ENCODE peak calls at places on chromosome X, in seven cellular contexts. Y, N, M, G, S, T and L are unnamed samples.

GRCh38 chrX:14963447-14964236 is 90.4 kb downstream of the MOSPD2 start:
- DNase-seq in S (peak), G (peak), N (no peak), Y (no peak), M (no peak), T (peak), L (no peak)

GRCh38 chrX:151922692-151923091 is 10.0 kb downstream of the MAGEA4 start:
- DNase-seq in N (no peak), Y (no peak), M (no peak), S (no peak), T (no peak), G (no peak), L (no peak)

GRCh38 chrX:16882702-16883486 is 12.7 kb upstream of the RBBP7 start:
- DNase-seq in N (peak), G (peak), Y (peak), S (peak), T (peak), M (peak), L (peak)

GRCh38 chrX:139982856-139983255 is 17.5 kb upstream of the CXorf66 start:
- DNase-seq in T (no peak), S (no peak), N (no peak), G (no peak), Y (no peak), M (no peak), L (no peak)

GRCh38 chrX:68571292-68572256 is 72.7 kb downstream of the YIPF6 start:
- DNase-seq in Y (no peak), M (no peak), G (peak), N (no peak), T (peak), S (peak), L (no peak)

GRCh38 chrX:151176351-151176750 is at the start of gene GPR50:
- DNase-seq in G (no peak), S (no peak), M (no peak), Y (no peak), T (no peak), N (peak), L (no peak)

GRCh38 chrX:96770315-96770714 is 85.7 kb downstream of the DIAPH2 start:
- DNase-seq in N (no peak), T (no peak), Y (no peak), S (peak), G (peak), M (no peak), L (no peak)

GRCh38 chrX:38634665-38635064 is 73.3 kb downstream of the TSPAN7 start:
- DNase-seq in N (no peak), S (no peak), Y (no peak), G (no peak), T (no peak), M (no peak), L (no peak)

GRCh38 chrX:36160056-36160455 is 240.5 kb downstream of the CFAP47 start:
- DNase-seq in N (no peak), M (no peak), Y (no peak), T (no peak), G (no peak), S (no peak), L (no peak)

GRCh38 chrX:6985537-6985936 is 162.0 kb upstream of the STS start:
- DNase-seq in Y (no peak), N (no peak), T (no peak), S (no peak), M (no peak), G (no peak), L (no peak)

GRCh38 chrX:123917069-123917468 is 44.4 kb upstream of the STAG2 start:
- DNase-seq in G (no peak), S (no peak), M (no peak), Y (no peak), N (no peak), T (no peak), L (no peak)

GRCh38 chrX:118633530-118633929 is 93.9 kb upstream of the IL13RA1 start:
- DNase-seq in G (no peak), M (no peak), S (no peak), T (no peak), N (no peak), Y (no peak), L (no peak)

GRCh38 chrX:35890699-35891098 is 28.8 kb upstream of the CFAP47 start:
- DNase-seq in Y (peak), S (peak), N (peak), T (no peak), M (no peak), G (peak), L (no peak)

GRCh38 chrX:2395261-2395850 is 105.4 kb downstream of the DHRSX start:
- DNase-seq in S (no peak), G (no peak), N (peak), T (no peak), M (no peak), Y (no peak), L (no peak)

GRCh38 chrX:2397229-2397628 is 103.5 kb downstream of the DHRSX start:
- DNase-seq in G (no peak), M (no peak), T (no peak), S (no peak), N (no peak), Y (no peak), L (no peak)

GRCh38 chrX:2398341-2398656 is 102.5 kb downstream of the DHRSX start:
- DNase-seq in M (no peak), N (no peak), Y (no peak), G (no peak), T (no peak), S (no peak), L (no peak)

GRCh38 chrX:2401201-2401589 is 99.6 kb downstream of the DHRSX start:
- DNase-seq in G (peak), N (no peak), M (no peak), Y (no peak), S (no peak), T (no peak), L (no peak)

DNA sequence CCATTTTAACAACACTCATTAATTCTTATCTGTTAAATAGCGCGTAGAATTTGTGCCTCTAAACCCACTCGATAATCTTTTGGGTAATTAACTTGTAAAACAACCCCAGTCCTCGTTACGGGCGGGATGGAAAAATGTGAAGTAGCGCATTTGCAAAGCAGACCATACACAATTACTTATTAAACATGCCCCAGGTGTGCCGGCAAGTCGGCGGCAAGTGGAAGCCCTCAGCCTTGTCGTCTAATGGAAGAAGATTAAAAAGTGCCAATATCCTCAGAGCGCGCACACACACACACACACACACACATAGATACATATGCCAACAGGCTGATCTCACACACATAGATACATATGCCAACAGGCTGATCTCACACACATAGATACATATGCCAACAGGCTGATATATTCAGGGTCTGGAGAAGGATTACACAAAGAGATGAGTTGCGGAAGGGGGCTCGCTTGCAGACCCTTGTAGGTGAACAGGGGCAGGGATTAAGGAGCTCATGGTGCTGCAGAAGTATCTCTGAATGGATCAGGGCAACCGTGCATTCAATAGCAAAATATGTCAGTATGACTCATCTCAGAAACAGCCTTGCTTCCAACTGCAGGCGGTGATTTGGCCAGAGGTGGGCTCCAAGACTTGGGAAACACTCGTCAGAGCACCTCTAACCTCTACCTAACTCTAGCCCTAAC is 103.0 kb downstream of the DHRSX start:
- DNase-seq in S (peak), M (no peak), T (peak), Y (no peak), N (no peak), G (peak), L (no peak)
- TF ChIP-seq CTCF in S (no peak), M (no peak), T (no peak), Y (no peak), N (no peak), G (no peak), L (no peak)

GRCh38 chrX:49177338-49177833 is 5.7 kb downstream of the PLP2 start:
- DNase-seq in S (no peak), G (no peak), T (no peak), N (no peak), Y (no peak), M (no peak), L (no peak)
- TF ChIP-seq CTCF in S (peak), G (no peak), T (peak), N (no peak), Y (no peak), M (no peak), L (no peak)

GRCh38 chrX:106203315-106203714 is 35.2 kb downstream of the PWWP3B start:
- DNase-seq in G (peak), N (no peak), S (peak), T (no peak), M (no peak), Y (no peak), L (no peak)
- TF ChIP-seq CTCF in G (no peak), N (no peak), S (peak), T (no peak), M (no peak), Y (no peak), L (no peak)

GRCh38 chrX:112874140-112874539 is 33.5 kb upstream of the AMOT start:
- DNase-seq in Y (no peak), N (no peak), G (peak), S (peak), T (no peak), M (no peak), L (no peak)
- TF ChIP-seq CTCF in Y (no peak), N (no peak), G (no peak), S (no peak), T (no peak), M (no peak), L (peak)

GRCh38 chrX:66016905-66017658 is 22.8 kb downstream of the VSIG4 start:
- DNase-seq in S (no peak), T (no peak), M (no peak), G (no peak), Y (no peak), N (no peak), L (no peak)
- TF ChIP-seq CTCF in S (no peak), T (no peak), M (no peak), G (no peak), Y (no peak), N (no peak), L (no peak)

GRCh38 chrX:107831071-107831470 is 5.4 kb downstream of the MID2 start:
- DNase-seq in N (no peak), S (no peak), T (no peak), Y (no peak), M (no peak), G (no peak), L (no peak)

GRCh38 chrX:107842715-107843400 is 17.2 kb downstream of the MID2 start:
- DNase-seq in G (no peak), S (no peak), T (no peak), M (no peak), Y (no peak), N (no peak), L (no peak)

GRCh38 chrX:107834273-107835201 is 8.9 kb downstream of the MID2 start:
- DNase-seq in T (no peak), S (no peak), Y (no peak), G (peak), M (no peak), N (no peak), L (no peak)

GRCh38 chrX:107840971-107841370 is 15.3 kb downstream of the MID2 start:
- DNase-seq in Y (no peak), G (no peak), M (no peak), T (no peak), N (no peak), S (no peak), L (no peak)

GRCh38 chrX:107836958-107837357 is 11.3 kb downstream of the MID2 start:
- DNase-seq in M (no peak), Y (no peak), G (no peak), N (no peak), S (no peak), T (no peak), L (no peak)
- TF ChIP-seq CTCF in M (no peak), Y (no peak), G (no peak), N (no peak), S (no peak), T (no peak), L (no peak)